ENCODE peak calls at places on chromosomes 16 and 17, in four cellular contexts. C is SW 1271, N is cerebellar cortex, H is BJ. Z is an unnamed sample.

GRCh38 chr17:73855933-73856332 is 211.7 kb upstream of the SDK2 start:
- DNase-seq in C (no peak), H (no peak), N (no peak), Z (no peak)

GRCh38 chr17:58219789-58220183 is 731 bp upstream of the MKS1 start:
- DNase-seq in C (no peak), H (no peak), N (no peak), Z (no peak)

GRCh38 chr17:63116228-63116627 is 150.2 kb downstream of the TANC2 start:
- DNase-seq in C (no peak), H (no peak), N (no peak), Z (no peak)

GRCh38 chr16:86676216-86676800 is 98.0 kb downstream of the FOXL1 start:
- DNase-seq in N (no peak), H (peak; percentile 48), C (no peak), Z (no peak)

GRCh38 chr17:45794840-45795239 is 10.7 kb downstream of the CRHR1 start:
- DNase-seq in H (no peak), N (peak; percentile 49), C (peak; percentile 5), Z (no peak)

GRCh38 chr17:56471661-56472060 is 121.8 kb upstream of the NOG start:
- DNase-seq in H (no peak), N (no peak), C (no peak), Z (no peak)

GRCh38 chr17:31541559-31541958 is 150.1 kb downstream of the RAB11FIP4 start:
- DNase-seq in C (no peak), N (peak; percentile 28), H (no peak), Z (no peak)

GRCh38 chr16:84532855-84533486 is 28.5 kb upstream of the MEAK7 start:
- DNase-seq in H (no peak), C (no peak), N (no peak), Z (no peak)

GRCh38 chr17:54899201-54899600 is 1.5 kb upstream of the TOM1L1 start:
- DNase-seq in C (no peak), H (no peak), N (no peak), Z (no peak)

GRCh38 chr17:17343160-17343735 is 40.1 kb downstream of the NT5M start:
- DNase-seq in H (no peak), C (no peak), N (no peak), Z (no peak)

GRCh38 chr17:64020068-64020766 is at the start of gene ICAM2:
- DNase-seq in N (no peak), H (no peak), C (no peak), Z (no peak)

GRCh38 chr17:7858487-7858832 is 657 bp downstream of the CYB5D1 start:
- DNase-seq in H (no peak), N (peak; percentile 57), C (peak; percentile 61), Z (no peak)

GRCh38 chr16:84795338-84796053 is 24.3 kb upstream of the CRISPLD2 start:
- DNase-seq in N (no peak), C (no peak), H (peak; percentile 89), Z (no peak)